ENCODE peak calls at places on chromosomes 4 and X, in nine cellular contexts. Q, K, V, P, H, M, D, N and E are unnamed samples.

GRCh38 chrX:12007881-12008280 is 130.4 kb upstream of the FRMPD4 start:
- DNase-seq in Q (no peak), K (peak), V (no peak), P (no peak), H (peak), M (no peak), D (no peak), N (no peak), E (no peak)

GRCh38 chr4:25358515-25359275 is 18.4 kb upstream of the ANAPC4 start:
- DNase-seq in Q (no peak), K (no peak), V (no peak), P (no peak), H (no peak), M (no peak), D (no peak), N (no peak), E (peak)

GRCh38 chr4:48557478-48557877 is 67.4 kb downstream of the ZAR1 start:
- DNase-seq in Q (no peak), K (peak), V (no peak), P (no peak), H (no peak), M (no peak), D (no peak), N (no peak), E (no peak)

GRCh38 chr4:152585036-152585439 is 49.1 kb upstream of the FBXW7 start:
- DNase-seq in Q (no peak), K (no peak), V (no peak), P (no peak), H (no peak), M (no peak), D (no peak), N (no peak), E (no peak)

GRCh38 chr4:122728781-122729330 is 3.6 kb upstream of the BBS12 start:
- DNase-seq in Q (no peak), K (peak), V (no peak), P (no peak), H (no peak), M (peak), D (no peak), N (no peak), E (no peak)

GRCh38 chr4:140754918-140755810 is 1.0 kb downstream of the TBC1D9 start:
- DNase-seq in Q (no peak), K (no peak), V (no peak), P (no peak), H (no peak), M (no peak), D (no peak), N (no peak), E (no peak)

GRCh38 chr4:116664198-116664597 is 421.2 kb downstream of the TRAM1L1 start:
- DNase-seq in Q (no peak), K (no peak), V (no peak), P (no peak), H (no peak), M (no peak), D (no peak), N (no peak), E (no peak)

GRCh38 chr4:32172086-32172485 is 1451.9 kb downstream of the PCDH7 start:
- DNase-seq in Q (no peak), K (peak), V (no peak), P (no peak), H (no peak), M (no peak), D (no peak), N (no peak), E (no peak)

GRCh38 chrX:15512401-15512965 is 11.9 kb downstream of the BMX start:
- DNase-seq in Q (no peak), K (no peak), V (no peak), P (no peak), H (no peak), M (no peak), D (no peak), N (no peak), E (no peak)

GRCh38 chrX:15877380-15877779 is 22.8 kb upstream of the AP1S2 start:
- DNase-seq in Q (no peak), K (peak), V (no peak), P (no peak), H (no peak), M (no peak), D (no peak), N (no peak), E (no peak)

GRCh38 chrX:28223469-28223868 is 242.2 kb upstream of the DCAF8L1 start:
- DNase-seq in Q (no peak), K (no peak), V (no peak), P (no peak), H (no peak), M (no peak), D (no peak), N (no peak), E (no peak)

GRCh38 chrX:140524556-140524955 is 19.7 kb upstream of the SOX3 start:
- DNase-seq in Q (no peak), K (no peak), V (no peak), P (no peak), H (no peak), M (no peak), D (no peak), N (no peak), E (no peak)

GRCh38 chrX:17078031-17078730 is 131.7 kb downstream of the REPS2 start:
- DNase-seq in Q (no peak), K (peak), V (no peak), P (no peak), H (peak), M (no peak), D (no peak), N (no peak), E (no peak)

GRCh38 chr4:108013332-108013731 is 23.6 kb downstream of the HADH start:
- DNase-seq in Q (no peak), K (no peak), V (no peak), P (no peak), H (no peak), M (no peak), D (no peak), N (no peak), E (no peak)

GRCh38 chr4:176584031-176584430 is 208.7 kb downstream of the VEGFC start:
- DNase-seq in Q (no peak), K (peak), V (no peak), P (no peak), H (no peak), M (no peak), D (no peak), N (no peak), E (no peak)

GRCh38 chr4:8612646-8613045 is 20.1 kb downstream of the CPZ start:
- DNase-seq in Q (no peak), K (no peak), V (no peak), P (no peak), H (no peak), M (no peak), D (no peak), N (no peak), E (no peak)

GRCh38 chrX:148135738-148136137 is 154.6 kb downstream of the FMR1NB start:
- DNase-seq in Q (no peak), K (peak), V (no peak), P (no peak), H (no peak), M (no peak), D (no peak), N (no peak), E (no peak)

GRCh38 chr4:127846061-127846460 is 34.6 kb upstream of the PLK4 start:
- DNase-seq in Q (no peak), K (no peak), V (no peak), P (no peak), H (no peak), M (no peak), D (no peak), N (no peak), E (no peak)

GRCh38 chrX:147891886-147892285 is 19.8 kb upstream of the FMR1 start:
- DNase-seq in Q (no peak), K (peak), V (no peak), P (no peak), H (no peak), M (no peak), D (no peak), N (no peak), E (no peak)

DNA sequence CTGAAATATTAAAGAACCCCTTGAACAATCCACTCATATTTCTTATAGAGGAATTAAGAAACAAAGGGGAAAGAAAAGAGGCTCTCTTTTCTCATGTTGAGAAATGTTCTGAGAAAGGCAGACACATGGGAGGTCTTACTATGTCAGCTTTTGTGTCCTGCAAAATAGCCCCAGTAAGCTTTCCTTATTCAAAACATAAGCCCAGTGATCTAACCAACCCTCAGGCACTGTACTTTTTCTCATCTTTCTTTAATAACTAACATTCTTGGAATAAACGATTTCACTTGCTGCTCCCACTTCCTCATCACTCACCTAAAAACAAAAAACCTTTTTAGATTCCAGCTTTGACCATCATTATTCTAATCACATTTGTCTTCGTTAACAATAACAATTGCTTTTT is 115.9 kb downstream of the GLRA3 start:
- DNase-seq in Q (no peak), K (no peak), V (no peak), P (no peak), H (no peak), M (no peak), D (no peak), N (no peak), E (no peak)
- TF ChIP-seq CTCF in Q (no peak), K (no peak), V (no peak), P (no peak), H (no peak), M (no peak), D (no peak), N (no peak), E (no peak)

GRCh38 chrX:100647095-100647494 is 3.1 kb downstream of the SRPX2 start:
- DNase-seq in Q (no peak), K (peak), V (no peak), P (no peak), H (no peak), M (no peak), D (no peak), N (no peak), E (no peak)
- TF ChIP-seq CTCF in Q (no peak), K (no peak), V (no peak), P (no peak), H (no peak), M (no peak), D (no peak), N (no peak), E (no peak)

GRCh38 chr4:40918330-40918729 is 168.6 kb downstream of the NSUN7 start:
- DNase-seq in Q (peak), K (peak), V (no peak), P (no peak), H (peak), M (no peak), D (no peak), N (no peak), E (peak)

GRCh38 chr4:40924793-40925117 is 175.0 kb downstream of the NSUN7 start:
- DNase-seq in Q (no peak), K (no peak), V (no peak), P (no peak), H (no peak), M (no peak), D (no peak), N (no peak), E (no peak)

GRCh38 chr4:40927108-40927507 is 177.4 kb downstream of the NSUN7 start:
- DNase-seq in Q (no peak), K (no peak), V (no peak), P (no peak), H (no peak), M (no peak), D (no peak), N (no peak), E (no peak)

GRCh38 chr4:40923326-40924095 is 173.8 kb downstream of the NSUN7 start:
- DNase-seq in Q (no peak), K (no peak), V (no peak), P (no peak), H (no peak), M (no peak), D (no peak), N (no peak), E (no peak)

GRCh38 chr4:40924096-40924792 is 174.5 kb downstream of the NSUN7 start:
- DNase-seq in Q (peak), K (peak), V (peak), P (no peak), H (no peak), M (peak), D (peak), N (peak), E (peak)
- TF ChIP-seq CTCF in Q (peak), K (peak), V (peak), P (no peak), H (peak), M (peak), D (peak), N (peak), E (peak)

GRCh38 chrX:81286075-81286474 is 84.2 kb downstream of the SH3BGRL start:
- DNase-seq in Q (no peak), K (no peak), V (no peak), P (no peak), H (no peak), M (no peak), D (no peak), N (no peak), E (no peak)

GRCh38 chrX:81280148-81280547 is 78.2 kb downstream of the SH3BGRL start:
- DNase-seq in Q (no peak), K (peak), V (no peak), P (no peak), H (no peak), M (no peak), D (no peak), N (peak), E (no peak)
- TF ChIP-seq CTCF in Q (no peak), K (peak), V (no peak), P (no peak), H (peak), M (no peak), D (no peak), N (peak), E (no peak)

DNA sequence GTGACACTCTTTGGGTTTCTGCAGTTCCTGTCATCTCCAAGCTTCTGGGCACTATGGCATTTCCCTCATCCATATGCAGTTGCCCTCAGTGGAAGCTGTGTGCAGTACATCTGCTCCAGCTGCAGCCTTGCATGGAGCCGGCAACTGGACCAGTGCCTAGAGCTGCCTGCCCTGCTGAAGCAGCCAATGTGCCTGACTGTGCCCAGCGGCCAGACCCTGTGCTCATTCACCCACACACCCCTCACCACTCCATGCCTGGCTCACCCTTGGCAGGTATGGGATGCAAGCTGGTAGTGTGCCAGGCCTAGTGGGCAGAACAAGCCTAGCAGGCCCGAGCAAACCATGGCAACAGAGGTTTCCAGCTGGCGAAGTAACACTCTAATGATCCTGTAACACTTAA is 370.8 kb downstream of the FSTL5 start:
- DNase-seq in Q (no peak), K (no peak), V (no peak), P (no peak), H (no peak), M (no peak), D (no peak), N (no peak), E (no peak)
- TF ChIP-seq CTCF in Q (no peak), K (no peak), V (no peak), P (no peak), H (no peak), M (no peak), D (no peak), N (no peak), E (no peak)